ENCODE peak calls at places on chromosome 11, in ten cellular contexts. H is brain microvascular endothelial cell, N is psoas muscle, P is AG04450, T is suprapubic skin, F is lung, C is thoracic aorta, D is foreskin fibroblast, X is GM12865, B is lower leg skin. O is an unnamed sample.

GRCh38 chr11:109789911-109790310 is 303.3 kb upstream of the ZC3H12C start:
- DNase-seq in H (no peak), N (no peak), P (no peak), T (no peak), F (no peak), C (no peak), D (no peak), X (no peak), B (no peak), O (no peak)

GRCh38 chr11:85088286-85088685 is 538.9 kb downstream of the DLG2 start:
- DNase-seq in H (no peak), N (no peak), P (peak), T (no peak), F (no peak), C (no peak), D (peak), X (no peak), B (no peak), O (no peak)

GRCh38 chr11:116855413-116855812 is 18.0 kb upstream of the APOA1 start:
- DNase-seq in H (no peak), N (no peak), P (no peak), T (no peak), F (no peak), C (no peak), D (no peak), X (no peak), B (no peak), O (no peak)

GRCh38 chr11:70834277-70834940 is 418.0 kb downstream of the SHANK2 start:
- DNase-seq in H (no peak), N (no peak), P (no peak), T (no peak), F (no peak), C (no peak), D (no peak), X (no peak), B (no peak), O (no peak)

GRCh38 chr11:71302534-71302909 is 50.1 kb upstream of the SHANK2 start:
- DNase-seq in H (no peak), N (no peak), P (no peak), T (peak), F (no peak), C (no peak), D (peak), X (no peak), B (peak), O (no peak)

GRCh38 chr11:134644489-134645456 is 232.7 kb upstream of the B3GAT1 start:
- DNase-seq in H (no peak), N (no peak), P (no peak), T (no peak), F (no peak), C (no peak), D (no peak), X (no peak), B (peak), O (no peak)

GRCh38 chr11:69234740-69235710 is 58.9 kb upstream of the MYEOV start:
- DNase-seq in H (no peak), N (no peak), P (no peak), T (peak), F (no peak), C (no peak), D (no peak), X (no peak), B (peak), O (no peak)

GRCh38 chr11:14312736-14313438 is 46.1 kb downstream of the RRAS2 start:
- DNase-seq in H (peak), N (no peak), P (peak), T (no peak), F (no peak), C (no peak), D (peak), X (no peak), B (no peak), O (peak)

GRCh38 chr11:101090679-101091270 is 38.8 kb downstream of the PGR start:
- DNase-seq in H (no peak), N (no peak), P (no peak), T (no peak), F (no peak), C (no peak), D (no peak), X (no peak), B (no peak), O (no peak)

GRCh38 chr11:32526715-32527114 is 56.9 kb upstream of the EIF3M start:
- DNase-seq in H (no peak), N (no peak), P (no peak), T (no peak), F (no peak), C (no peak), D (no peak), X (no peak), B (no peak), O (no peak)

DNA sequence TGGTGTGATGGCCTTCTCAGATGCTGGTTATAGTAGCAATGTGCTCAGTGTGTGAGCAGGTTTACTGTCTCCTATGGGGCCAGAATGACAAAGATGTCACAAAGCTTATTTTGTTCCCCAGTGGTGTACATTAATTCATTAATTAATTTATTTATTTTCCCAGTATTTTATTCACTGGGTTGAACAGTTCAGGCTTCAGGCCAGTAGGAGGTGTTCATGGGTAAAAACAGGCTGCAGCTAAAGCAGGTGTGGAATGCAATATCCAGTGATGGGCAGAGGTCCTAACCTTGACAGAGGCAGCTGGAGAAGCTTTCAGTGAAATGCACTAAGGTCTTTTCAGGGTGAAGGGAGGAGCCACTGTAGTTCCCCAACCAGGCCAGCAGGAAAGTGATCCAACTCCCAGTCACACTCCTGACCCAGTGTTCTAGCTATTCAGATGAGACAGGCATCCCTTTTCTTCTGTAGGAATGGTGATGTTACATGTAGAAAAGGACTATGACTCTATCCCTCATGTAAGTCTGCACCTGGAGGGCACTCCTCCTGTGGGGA is 7.8 kb upstream of the FANCF start:
- DNase-seq in H (no peak), N (no peak), P (no peak), T (no peak), F (no peak), C (no peak), D (no peak), X (no peak), B (no peak), O (no peak)
- TF ChIP-seq CTCF in H (peak), N (no peak), P (peak), T (no peak), F (no peak), C (no peak), D (no peak), X (no peak), B (no peak), O (no peak)

GRCh38 chr11:67022341-67022933 is 497 bp upstream of the SYT12 start:
- DNase-seq in H (peak), N (peak), P (peak), T (no peak), F (no peak), C (no peak), D (peak), X (no peak), B (peak), O (no peak)
- H3K4me3 ChIP-seq in H (peak), N (peak), P (peak), T (peak), F (no peak), C (peak), D (no peak), X (no peak), B (no peak), O (peak)

GRCh38 chr11:97854357-97854756 is 1166.4 kb upstream of the CNTN5 start:
- DNase-seq in H (no peak), N (no peak), P (no peak), T (no peak), F (no peak), C (no peak), D (no peak), X (no peak), B (no peak), O (no peak)
- TF ChIP-seq CTCF in H (no peak), N (no peak), P (no peak), T (no peak), F (no peak), C (no peak), D (no peak), X (no peak), B (no peak), O (no peak)

DNA sequence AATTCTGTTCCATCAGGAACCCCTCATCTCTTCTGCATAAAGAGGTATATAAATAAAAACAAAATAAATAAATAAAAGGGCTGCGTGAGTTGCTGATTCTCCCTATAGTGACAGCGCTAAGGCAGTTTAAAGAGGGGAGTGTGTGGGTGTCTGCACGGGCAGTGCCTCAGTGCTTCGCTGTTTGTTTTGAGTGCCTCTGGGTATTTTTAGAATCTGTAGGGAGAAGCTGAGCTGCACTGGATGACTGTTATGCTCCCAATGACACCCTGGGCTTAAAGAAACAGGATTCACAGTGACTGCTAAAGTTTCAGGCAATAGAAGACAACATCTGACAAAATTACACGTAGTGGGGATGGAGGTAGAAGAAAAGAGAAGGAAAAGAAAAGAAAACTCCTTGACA is 38.8 kb downstream of the SLC1A2 start:
- DNase-seq in H (peak), N (no peak), P (no peak), T (peak), F (no peak), C (no peak), D (no peak), X (no peak), B (no peak), O (no peak)
- H3K4me3 ChIP-seq in H (no peak), N (peak), P (no peak), T (no peak), F (no peak), C (peak), D (no peak), X (no peak), B (no peak), O (no peak)

GRCh38 chr11:86610559-86611341 is 61.7 kb downstream of the ME3 start:
- DNase-seq in H (no peak), N (no peak), P (no peak), T (no peak), F (no peak), C (no peak), D (no peak), X (no peak), B (no peak), O (no peak)
- TF ChIP-seq CTCF in H (no peak), N (no peak), P (no peak), T (no peak), F (no peak), C (no peak), D (no peak), X (no peak), B (no peak), O (no peak)

DNA sequence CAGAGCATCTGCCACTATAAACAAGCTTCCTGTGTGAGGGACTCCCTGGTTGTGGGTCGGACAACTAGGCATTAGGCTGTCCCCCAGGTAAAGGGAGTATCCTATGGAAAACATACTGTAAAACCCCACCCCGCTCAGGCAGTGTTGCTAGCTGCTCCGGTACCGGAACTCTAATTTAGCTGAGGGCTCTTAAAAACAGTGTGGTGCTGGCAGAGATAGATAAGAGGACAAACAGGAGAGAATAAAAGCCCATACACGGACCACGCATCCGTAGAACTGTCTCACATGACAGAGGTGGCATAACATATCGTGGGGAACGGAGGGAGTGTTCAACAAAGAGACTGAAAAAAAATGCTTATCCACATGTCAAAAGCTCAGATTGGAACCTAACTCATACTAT is 3.4 kb upstream of the MOGAT2 start:
- DNase-seq in H (no peak), N (no peak), P (no peak), T (no peak), F (no peak), C (no peak), D (no peak), X (no peak), B (peak), O (no peak)
- H3K4me3 ChIP-seq in H (no peak), N (no peak), P (no peak), T (no peak), F (no peak), C (no peak), D (no peak), X (no peak), B (no peak), O (no peak)

GRCh38 chr11:120527111-120527748 is 15.7 kb downstream of the GRIK4 start:
- DNase-seq in H (no peak), N (peak), P (peak), T (no peak), F (no peak), C (no peak), D (peak), X (no peak), B (no peak), O (no peak)
- TF ChIP-seq CTCF in H (peak), N (no peak), P (peak), T (no peak), F (no peak), C (no peak), D (peak), X (no peak), B (no peak), O (no peak)

O was measured in HFF-Myc.